ENCODE peak calls at places on chromosomes 7 and 10, in nine cellular contexts. O is cardiac fibroblast; Z is CD8-positive, alpha-beta T cell; J is psoas muscle; E is PC-9; K is endodermal cell; N is foreskin fibroblast; V is thoracic aorta; U is fibroblast of pulmonary artery. X is an unnamed sample.

GRCh38 chr7:79820387-79820786 is 314.2 kb upstream of the GNAI1 start:
- DNase-seq in E (no peak), V (no peak), O (peak), J (peak), U (peak), Z (no peak), N (peak), K (no peak), X (no peak)

GRCh38 chr10:112374724-112375541 is 1.0 kb downstream of the ACSL5 start:
- DNase-seq in O (peak), E (no peak), V (no peak), Z (peak), U (no peak), N (no peak), K (peak), J (no peak), X (no peak)

GRCh38 chr7:82755705-82756551 is 312.4 kb upstream of the CACNA2D1 start:
- DNase-seq in Z (no peak), E (no peak), N (peak), V (no peak), U (peak), J (no peak), O (peak), K (no peak), X (peak)

GRCh38 chr7:15334524-15335269 is 227.1 kb downstream of the AGMO start:
- DNase-seq in O (no peak), N (no peak), Z (no peak), V (no peak), U (no peak), K (no peak), J (no peak), E (no peak), X (no peak)

GRCh38 chr7:122305475-122306319 is 1.1 kb upstream of the FEZF1 start:
- DNase-seq in N (no peak), E (peak), V (no peak), O (no peak), Z (no peak), U (peak), J (no peak), K (peak), X (no peak)

GRCh38 chr7:152675761-152676636 is at the start of gene XRCC2:
- DNase-seq in N (peak), V (peak), U (peak), E (peak), Z (peak), K (peak), O (peak), J (peak), X (no peak)

GRCh38 chr10:33365871-33366411 is 31.5 kb upstream of the NRP1 start:
- DNase-seq in O (peak), V (no peak), N (peak), E (peak), K (no peak), Z (no peak), J (no peak), U (peak), X (peak)

GRCh38 chr7:157211710-157212109 is 73.0 kb downstream of the UBE3C start:
- DNase-seq in E (no peak), O (peak), N (peak), U (peak), Z (no peak), V (no peak), J (no peak), K (no peak), X (peak)

GRCh38 chr10:102781921-102782542 is 38.3 kb downstream of the WBP1L start:
- DNase-seq in Z (no peak), U (peak), O (peak), N (peak), K (no peak), J (no peak), V (no peak), E (no peak), X (no peak)

GRCh38 chr7:44050915-44051560 is 6.5 kb downstream of the DBNL start:
- DNase-seq in Z (no peak), J (peak), K (peak), V (no peak), N (no peak), O (no peak), E (no peak), U (no peak), X (no peak)

GRCh38 chr7:44056681-44057080 is 8.7 kb downstream of the PGAM2 start:
- DNase-seq in O (no peak), K (no peak), V (no peak), Z (no peak), E (no peak), U (no peak), J (peak), N (no peak), X (no peak)

GRCh38 chr7:44051611-44052220 is 7.2 kb downstream of the DBNL start:
- DNase-seq in Z (no peak), O (no peak), N (no peak), U (no peak), J (peak), V (no peak), K (peak), E (no peak), X (no peak)

GRCh38 chr7:44050121-44050914 is 5.8 kb downstream of the DBNL start:
- DNase-seq in O (no peak), K (peak), J (peak), Z (no peak), V (no peak), U (no peak), N (no peak), E (no peak), X (no peak)

GRCh38 chr7:44052771-44053365 is 8.4 kb downstream of the DBNL start:
- DNase-seq in Z (no peak), V (no peak), K (no peak), U (no peak), N (no peak), O (no peak), J (peak), E (no peak), X (no peak)
- TF ChIP-seq CTCF in Z (no peak), V (no peak), K (peak), U (no peak), N (no peak), O (peak), J (no peak), E (no peak), X (no peak)

DNA sequence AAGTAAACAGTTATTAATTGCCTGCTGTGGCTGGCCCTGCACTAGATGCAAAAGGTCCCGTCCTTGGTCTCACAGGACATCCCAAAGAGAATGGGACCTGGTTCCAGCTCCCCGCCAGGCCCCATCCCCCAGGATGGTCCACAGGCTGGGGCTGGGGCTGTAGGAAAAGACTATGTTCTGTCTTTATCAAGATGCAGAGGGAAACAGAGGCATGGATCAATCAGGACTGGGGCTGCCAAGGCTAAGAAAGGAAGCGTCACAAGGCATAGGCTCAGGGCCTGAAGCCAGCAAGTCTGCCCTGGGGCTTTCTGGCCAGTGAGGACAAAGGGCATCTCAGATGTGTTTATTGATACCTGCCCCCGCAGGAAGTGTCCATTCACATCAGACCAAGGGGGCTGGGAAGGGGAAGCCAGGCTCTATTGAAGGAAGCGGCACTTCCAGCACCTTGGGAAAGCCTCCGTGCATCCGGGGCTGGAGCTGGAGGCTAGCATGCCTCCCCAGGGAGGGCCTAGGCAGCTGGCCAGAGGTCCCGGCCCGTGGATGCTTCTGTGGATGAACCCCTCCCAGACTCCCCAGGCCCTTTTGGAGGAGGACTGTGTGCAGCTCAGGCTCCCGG is 5.8 kb downstream of the VSIR start:
- DNase-seq in K (no peak), U (peak), J (peak), O (peak), N (peak), V (no peak), E (peak), Z (no peak), X (no peak)
- H3K4me3 ChIP-seq in K (no peak), U (no peak), J (peak), O (no peak), N (no peak), V (no peak), E (peak), Z (no peak), X (no peak)

GRCh38 chr10:122678266-122678665 is 21.4 kb downstream of the C10orf120 start:
- DNase-seq in U (no peak), O (no peak), N (no peak), E (no peak), K (no peak), V (no peak), J (no peak), Z (no peak), X (no peak)

GRCh38 chr10:122688293-122688989 is 11.2 kb downstream of the C10orf120 start:
- DNase-seq in N (no peak), U (peak), K (peak), V (no peak), J (no peak), Z (no peak), E (peak), O (peak), X (no peak)

DNA sequence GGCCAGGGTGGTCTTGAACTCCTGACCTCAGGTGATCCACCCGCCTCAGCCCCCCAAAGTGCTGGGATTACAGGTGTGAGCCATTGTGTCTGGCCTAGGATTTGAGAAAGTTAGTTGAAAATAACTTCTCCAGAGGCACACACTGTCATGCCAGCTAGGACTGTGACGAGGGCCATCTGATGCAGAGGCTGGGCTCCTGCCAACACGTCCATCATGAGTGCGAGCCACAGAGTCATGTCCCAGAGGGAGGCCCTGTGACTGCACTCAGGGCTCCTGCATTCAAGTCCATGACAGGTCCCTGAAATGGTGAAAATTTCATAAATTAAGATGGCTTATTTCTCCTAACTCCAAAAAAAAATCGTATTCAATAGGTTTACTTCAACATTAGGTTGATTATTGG is 17.1 kb downstream of the C10orf120 start:
- DNase-seq in Z (no peak), U (no peak), K (no peak), V (no peak), J (no peak), O (no peak), N (no peak), E (no peak), X (no peak)
- TF ChIP-seq CTCF in Z (no peak), U (no peak), K (no peak), V (no peak), J (no peak), O (no peak), N (no peak), E (no peak), X (no peak)

GRCh38 chr10:74542077-74542476 is 284.3 kb upstream of the KAT6B start:
- DNase-seq in O (peak), V (no peak), E (no peak), J (no peak), K (no peak), Z (no peak), U (peak), N (peak), X (peak)

GRCh38 chr10:74543276-74543675 is 283.1 kb upstream of the KAT6B start:
- DNase-seq in K (no peak), E (no peak), Z (no peak), V (no peak), U (peak), J (no peak), N (no peak), O (peak), X (no peak)

GRCh38 chr10:74541375-74541774 is 285.0 kb upstream of the KAT6B start:
- DNase-seq in N (no peak), E (no peak), Z (no peak), U (no peak), O (no peak), K (no peak), J (no peak), V (no peak), X (no peak)

GRCh38 chr10:74544106-74544505 is 282.3 kb upstream of the KAT6B start:
- DNase-seq in K (no peak), Z (no peak), N (peak), E (no peak), J (no peak), O (peak), U (peak), V (no peak), X (no peak)

DNA sequence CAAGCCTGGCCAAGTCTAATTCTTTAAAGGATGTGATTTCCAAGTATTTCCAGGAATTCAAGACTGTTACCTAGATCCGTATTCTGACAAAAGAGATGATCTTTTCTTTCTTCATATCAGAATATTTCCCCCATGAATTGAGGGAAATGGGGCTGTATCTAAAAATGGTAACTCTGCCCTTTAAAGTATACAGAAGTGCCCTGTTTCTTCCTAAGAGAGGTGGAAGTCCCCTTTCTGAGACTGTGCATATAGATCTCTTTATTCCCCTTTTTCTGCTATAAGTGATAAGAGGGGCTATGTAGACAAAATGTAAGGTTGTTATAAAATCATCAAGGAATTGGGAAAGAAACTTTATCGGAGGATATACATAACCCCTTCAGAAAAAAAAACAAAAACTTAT is 287.1 kb upstream of the KAT6B start:
- DNase-seq in U (no peak), K (no peak), N (no peak), O (no peak), V (no peak), J (no peak), Z (no peak), E (no peak), X (no peak)
- H3K4me3 ChIP-seq in U (no peak), K (no peak), N (no peak), O (no peak), V (no peak), J (no peak), Z (no peak), E (no peak), X (no peak)